ENCODE peak calls at places on chromosomes 2 and 18, in seven cellular contexts. P is effector CD8-positive, alpha-beta T cell; R is GM06990; I is activated naive CD4-positive, alpha-beta T cell; J is MM.1S; K is GM12865; M is upper lobe of right lung. B is an unnamed sample.

GRCh38 chr2:43421194-43421593 is 174.6 kb downstream of the THADA start:
- DNase-seq in J (peak), P (no peak), R (no peak), M (no peak), I (no peak), K (no peak), B (no peak)

GRCh38 chr2:42835577-42836371 is 43.4 kb upstream of the HAAO start:
- DNase-seq in R (no peak), K (no peak), P (no peak), I (no peak), J (no peak), M (peak), B (no peak)

GRCh38 chr2:201538025-201538424 is 86.5 kb downstream of the STRADB start:
- DNase-seq in P (no peak), R (no peak), I (no peak), J (no peak), K (no peak), M (no peak), B (no peak)

GRCh38 chr2:98552499-98553179 is 55.7 kb downstream of the COA5 start:
- DNase-seq in I (no peak), P (no peak), K (no peak), M (no peak), R (no peak), J (no peak), B (no peak)

GRCh38 chr18:45173799-45174519 is 441.3 kb upstream of the SLC14A2 start:
- DNase-seq in R (no peak), I (no peak), P (no peak), K (no peak), J (no peak), M (no peak), B (no peak)

GRCh38 chr2:30223413-30223874 is 7.9 kb upstream of the LBH start:
- DNase-seq in R (no peak), K (peak), M (no peak), J (no peak), P (no peak), I (no peak), B (peak)

GRCh38 chr2:217418090-217418489 is 558.2 kb upstream of the TNP1 start:
- DNase-seq in R (no peak), M (no peak), J (no peak), P (no peak), K (no peak), I (no peak), B (no peak)

GRCh38 chr2:71070294-71071025 is 2.0 kb downstream of the NAGK start:
- DNase-seq in R (peak), M (no peak), J (no peak), P (no peak), K (peak), I (no peak), B (peak)

GRCh38 chr2:20815216-20815615 is 7.7 kb downstream of the LDAH start:
- DNase-seq in P (no peak), R (no peak), J (no peak), K (no peak), I (no peak), M (no peak), B (no peak)

GRCh38 chr2:27378096-27378808 is 2.3 kb downstream of the ZNF513 start:
- DNase-seq in J (no peak), P (no peak), M (peak), K (no peak), I (no peak), R (peak), B (no peak)

GRCh38 chr2:70962885-70963878 is 15.2 kb upstream of the ANKRD53 start:
- DNase-seq in J (no peak), M (peak), R (no peak), K (no peak), P (no peak), I (no peak), B (no peak)

GRCh38 chr2:235659767-235660322 is 166.0 kb downstream of the AGAP1 start:
- DNase-seq in I (no peak), M (peak), K (no peak), P (no peak), J (no peak), R (no peak), B (no peak)

GRCh38 chr2:3606370-3607124 is 11.6 kb downstream of the COLEC11 start:
- DNase-seq in R (no peak), K (no peak), P (no peak), I (no peak), M (peak), J (no peak), B (no peak)

GRCh38 chr2:74812787-74813200 is 21.1 kb upstream of the HK2 start:
- DNase-seq in I (no peak), J (no peak), M (no peak), K (no peak), P (no peak), R (no peak), B (no peak)

GRCh38 chr2:168686485-168687191 is 115.8 kb upstream of the NOSTRIN start:
- DNase-seq in J (no peak), I (no peak), R (no peak), K (no peak), P (no peak), M (no peak), B (no peak)

GRCh38 chr2:13550285-13550684 is 833.5 kb downstream of the TRIB2 start:
- DNase-seq in J (peak), R (no peak), K (peak), P (no peak), M (no peak), I (no peak), B (no peak)

GRCh38 chr2:205946226-205946625 is 139.7 kb downstream of the INO80D start:
- DNase-seq in I (no peak), K (no peak), P (no peak), R (no peak), J (no peak), M (no peak), B (no peak)

GRCh38 chr2:166900700-166901099 is 12.4 kb downstream of the XIRP2 start:
- DNase-seq in K (peak), R (no peak), P (no peak), M (no peak), I (no peak), J (no peak), B (no peak)

GRCh38 chr2:42888321-42888720 is 95.9 kb upstream of the HAAO start:
- DNase-seq in P (no peak), J (no peak), K (no peak), I (no peak), M (no peak), R (no peak), B (no peak)

GRCh38 chr2:51454177-51454576 is 422.2 kb upstream of the NRXN1 start:
- DNase-seq in R (no peak), I (no peak), J (no peak), P (no peak), K (no peak), M (no peak), B (no peak)

GRCh38 chr2:217835931-217836881 is 166.6 kb downstream of the TNS1 start:
- DNase-seq in I (no peak), M (no peak), J (no peak), K (peak), P (no peak), R (no peak), B (no peak)

GRCh38 chr2:71157124-71157802 is 26.8 kb downstream of the MPHOSPH10 start:
- DNase-seq in J (peak), M (no peak), I (peak), P (peak), K (peak), R (no peak), B (peak)